ENCODE peak calls at places on chromosomes 13 and 19, in six cellular contexts. N is RWPE2, X is dorsolateral prefrontal cortex, M is AG04450, Y is neuronal stem cell, U is IMR-90. O is an unnamed sample.

GRCh38 chr13:20684535-20684934 is 19.0 kb upstream of the IL17D start:
- DNase-seq in Y (no peak), X (no peak), M (no peak), U (no peak), N (no peak), O (no peak)

GRCh38 chr19:18070181-18070580 is 16.6 kb downstream of the IL12RB1 start:
- DNase-seq in U (no peak), Y (no peak), M (no peak), N (no peak), X (peak; percentile 86), O (no peak)

GRCh38 chr13:32087955-32088747 is 56.6 kb downstream of the FRY start:
- DNase-seq in X (no peak), M (no peak), U (peak; percentile 75), N (no peak), Y (no peak), O (no peak)

GRCh38 chr19:52689804-52690394 is 44.9 kb downstream of the ZNF611 start:
- DNase-seq in Y (no peak), M (no peak), U (no peak), N (peak; percentile 65), X (peak; percentile 69), O (no peak)

GRCh38 chr13:36154567-36155231 is 23.5 kb upstream of the DCLK1 start:
- DNase-seq in U (no peak), Y (peak; percentile 37), M (no peak), X (peak; percentile 83), N (no peak), O (no peak)

GRCh38 chr13:35908221-35908620 is 223.0 kb downstream of the DCLK1 start:
- DNase-seq in M (no peak), U (no peak), X (no peak), N (no peak), Y (no peak), O (no peak)

GRCh38 chr19:49231389-49231788 is 73.8 kb downstream of the TRPM4 start:
- DNase-seq in U (no peak), Y (no peak), N (no peak), M (no peak), X (no peak), O (no peak)

GRCh38 chr19:435056-435706 is 25.7 kb downstream of the SHC2 start:
- DNase-seq in U (no peak), M (no peak), N (no peak), X (peak; percentile 68), Y (no peak), O (no peak)

GRCh38 chr19:7989071-7989575 is 16.3 kb downstream of the ELAVL1 start:
- DNase-seq in U (no peak), X (no peak), N (no peak), M (no peak), Y (no peak), O (no peak)

GRCh38 chr13:20939662-20940061 is 37.1 kb upstream of the XPO4 start:
- DNase-seq in U (no peak), Y (no peak), M (no peak), X (no peak), N (no peak), O (no peak)

GRCh38 chr13:53445682-53446081 is 417.1 kb downstream of the OLFM4 start:
- DNase-seq in N (no peak), U (no peak), M (no peak), Y (no peak), X (no peak), O (no peak)

GRCh38 chr13:39148513-39148961 is 110.3 kb downstream of the NHLRC3 start:
- DNase-seq in M (no peak), U (no peak), N (no peak), X (no peak), Y (no peak), O (peak; percentile 12)

GRCh38 chr13:32041429-32041828 is 9.9 kb downstream of the FRY start:
- DNase-seq in X (no peak), M (no peak), Y (no peak), N (no peak), U (no peak), O (no peak)

GRCh38 chr13:52004508-52005183 is 6.6 kb downstream of the ATP7B start:
- DNase-seq in N (no peak), U (no peak), M (no peak), X (no peak), Y (no peak), O (no peak)

GRCh38 chr13:52405767-52406494 is at the start of gene THSD1:
- DNase-seq in X (no peak), U (peak; percentile 41), Y (peak; percentile 17), N (peak; percentile 54), M (no peak), O (no peak)

GRCh38 chr13:90414691-90415596 is 932.5 kb upstream of the MIR17HG start:
- DNase-seq in Y (no peak), X (no peak), M (peak; percentile 37), U (peak; percentile 81), N (no peak), O (no peak)

GRCh38 chr13:60759499-60759898 is 362.5 kb downstream of the TDRD3 start:
- DNase-seq in M (no peak), Y (peak; percentile 63), U (no peak), N (no peak), X (no peak), O (no peak)

DNA sequence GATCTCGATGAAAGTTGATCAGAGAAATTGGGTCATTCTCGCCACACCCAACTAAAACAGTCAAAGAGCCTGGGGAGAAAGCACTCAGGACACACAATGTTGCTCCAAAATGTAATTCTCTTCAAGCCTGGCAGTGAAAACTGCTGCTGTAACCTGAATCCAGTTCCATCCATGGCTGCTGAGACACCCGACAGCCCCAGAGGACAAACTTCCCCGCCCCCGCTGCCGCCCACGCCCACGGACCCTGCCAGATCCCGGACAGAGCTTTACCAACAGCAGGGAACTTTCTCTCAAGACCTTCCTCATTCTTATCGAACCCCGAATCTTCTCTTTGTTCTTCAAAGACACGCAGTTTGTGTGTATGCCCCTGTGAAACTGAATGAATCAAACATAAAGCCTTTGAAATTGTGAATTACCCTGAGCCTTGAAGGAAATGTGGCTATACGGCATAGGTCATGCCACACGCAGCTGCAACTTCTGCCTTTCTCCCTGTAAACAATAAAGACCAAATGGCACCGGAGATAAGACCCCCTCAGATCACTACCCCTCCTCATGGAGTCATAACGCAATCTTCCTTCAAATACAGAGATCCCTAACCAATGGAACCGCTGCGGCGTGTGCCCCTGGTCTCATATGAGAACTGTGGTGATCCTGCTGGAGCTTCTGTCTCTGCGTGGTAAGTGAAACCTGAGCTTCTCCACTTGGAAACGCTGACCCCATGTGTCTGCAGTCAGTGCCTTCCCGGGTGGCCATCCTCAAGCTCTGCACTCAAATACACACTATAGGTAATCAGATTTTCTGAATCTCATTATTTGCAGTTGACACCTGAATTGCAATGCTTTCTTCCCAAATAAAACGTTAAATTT is 4.8 kb upstream of the LAMP1 start:
- DNase-seq in M (no peak), N (no peak), X (no peak), U (peak; percentile 51), Y (no peak), O (no peak)
- H3K27me3 ChIP-seq in M (peaks cover 16% of the 10 kb centered on the region), N (no peaks in the 10 kb centered on the region), X (peaks cover 4% of the 10 kb centered on the region), U (peaks cover 17% of the 10 kb centered on the region), Y (no peaks in the 10 kb centered on the region), O (peaks cover 8% of the 10 kb centered on the region)

GRCh38 chr13:40442191-40442590 is 224.2 kb downstream of the FOXO1 start:
- DNase-seq in Y (no peak), X (no peak), M (no peak), N (no peak), U (no peak), O (no peak)
- H3K27ac ChIP-seq in Y (no peak overlapping the region), X (no peak overlapping the region), M (no peak overlapping the region), N (no peak overlapping the region), U (no peak overlapping the region), O (no peak overlapping the region)

GRCh38 chr19:50423279-50424113 is 4.8 kb downstream of the SPIB start:
- DNase-seq in N (no peak), U (no peak), X (no peak), M (no peak), Y (no peak), O (no peak)
- H3K27me3 ChIP-seq in N (peaks cover 17% of the 10 kb centered on the region), U (peaks cover 24% of the 10 kb centered on the region), X (peaks cover 32% of the 10 kb centered on the region), M (peaks cover 25% of the 10 kb centered on the region), Y (peaks cover 5% of the 10 kb centered on the region), O (peaks cover 2% of the 10 kb centered on the region)

DNA sequence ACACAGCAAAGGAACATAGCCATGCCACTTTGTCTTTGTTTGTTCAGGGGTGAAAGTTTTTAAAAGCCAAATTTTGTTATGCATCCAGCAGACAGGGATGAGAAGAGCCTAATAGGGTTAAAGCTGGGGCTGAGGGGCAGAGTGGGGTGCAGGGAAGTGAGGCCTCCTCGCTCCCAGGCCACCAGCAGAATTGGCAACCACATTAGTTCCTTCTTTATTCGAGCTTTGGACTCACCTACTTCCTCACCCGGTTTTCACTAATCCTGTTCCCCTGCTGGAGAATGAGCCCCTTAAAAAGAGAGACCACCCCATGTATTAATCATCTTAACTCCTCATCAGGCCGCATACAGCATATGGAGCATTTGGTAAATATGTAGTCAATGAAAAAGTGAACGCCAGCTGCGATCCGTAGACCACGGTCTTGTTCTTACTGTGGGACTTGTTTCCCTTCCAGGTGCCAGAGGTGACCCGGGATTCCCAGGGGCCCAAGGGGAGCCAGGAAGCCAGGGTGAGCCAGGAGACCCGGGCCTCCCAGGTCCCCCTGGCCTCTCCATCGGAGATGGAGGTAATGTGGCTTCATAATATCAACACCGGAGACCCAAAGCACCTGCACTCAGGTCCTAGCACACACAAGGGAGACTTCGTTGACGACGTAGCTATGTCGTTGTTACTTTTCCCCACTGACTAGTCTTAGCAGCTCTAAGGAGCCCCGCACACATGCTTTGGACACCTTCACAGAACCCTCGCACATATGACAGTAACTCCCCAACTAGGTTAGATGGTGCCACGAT is 112.1 kb downstream of the RAB20 start:
- DNase-seq in X (no peak), U (no peak), Y (no peak), M (no peak), N (no peak), O (no peak)
- H3K27ac ChIP-seq in X (no peak overlapping the region), U (no peak overlapping the region), Y (no peak overlapping the region), M (no peak overlapping the region), N (peak overlapping the region; percentile 95), O (no peak overlapping the region)

GRCh38 chr19:30555788-30556110 is 183.6 kb downstream of the ZNF536 start:
- DNase-seq in Y (no peak), U (no peak), N (no peak), X (no peak), M (no peak), O (no peak)

GRCh38 chr19:30557212-30557611 is 185.0 kb downstream of the ZNF536 start:
- DNase-seq in U (no peak), Y (no peak), M (no peak), N (no peak), X (no peak), O (no peak)

GRCh38 chr19:30555075-30555787 is 183.0 kb downstream of the ZNF536 start:
- DNase-seq in N (no peak), M (no peak), U (no peak), X (no peak), Y (no peak), O (no peak)

GRCh38 chr19:30557927-30558557 is 185.9 kb downstream of the ZNF536 start:
- DNase-seq in M (no peak), N (no peak), X (no peak), U (no peak), Y (peak; percentile 5), O (no peak)

DNA sequence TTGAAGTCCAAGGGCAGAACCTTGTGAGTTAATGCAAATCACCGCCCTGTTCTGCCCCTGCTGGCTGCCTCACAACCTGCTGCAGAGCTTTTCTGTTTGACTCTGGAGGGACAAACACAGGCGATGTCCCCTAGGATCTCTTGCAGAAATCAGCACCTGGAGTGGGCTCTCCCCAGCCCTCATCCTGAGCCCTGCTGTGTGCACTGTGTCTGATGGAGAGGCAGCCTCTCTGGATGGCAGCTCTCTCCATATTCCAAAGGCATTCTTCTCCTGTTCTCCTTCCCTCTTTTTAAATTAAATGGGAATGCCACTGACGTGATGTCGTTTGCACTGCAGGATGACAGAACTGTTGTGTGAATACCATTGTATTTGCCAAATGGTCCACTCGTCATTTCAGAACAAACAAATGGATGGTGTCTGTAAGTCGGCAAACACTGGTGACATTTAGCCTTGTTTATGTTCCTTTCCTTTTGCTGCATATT is 184.1 kb downstream of the ZNF536 start:
- DNase-seq in X (no peak), N (no peak), U (no peak), M (no peak), Y (no peak), O (no peak)
- H3K27me3 ChIP-seq in X (no peaks in the 10 kb centered on the region), N (peaks cover 2% of the 10 kb centered on the region), U (no peaks in the 10 kb centered on the region), M (no peaks in the 10 kb centered on the region), Y (no peaks in the 10 kb centered on the region), O (no peaks in the 10 kb centered on the region)